ENCODE peak calls at places on chromosomes 2 and 18, in four cellular contexts. R is H9, O is GM23248, P is mesendoderm. H is an unnamed sample.

GRCh38 chr2:235195921-235196320 is 244.1 kb downstream of the SH3BP4 start:
- DNase-seq in R (no peak), P (no peak), O (no peak), H (no peak)

GRCh38 chr2:72915076-72915906 is 2.0 kb upstream of the EMX1 start:
- DNase-seq in P (peak), R (peak), O (no peak), H (no peak)

GRCh38 chr2:144553379-144553778 is 33.5 kb upstream of the ZEB2 start:
- DNase-seq in R (no peak), O (peak), P (peak), H (no peak)

GRCh38 chr2:88235987-88236386 is 65.8 kb downstream of the THNSL2 start:
- DNase-seq in O (no peak), R (no peak), P (no peak), H (no peak)

GRCh38 chr2:551621-552020 is 125.6 kb downstream of the TMEM18 start:
- DNase-seq in O (no peak), R (peak), P (peak), H (no peak)

GRCh38 chr2:62305421-62306176 is 109.7 kb downstream of the B3GNT2 start:
- DNase-seq in O (peak), R (no peak), P (peak), H (no peak)

GRCh38 chr2:28735511-28735910 is 16.1 kb upstream of the PPP1CB start:
- DNase-seq in O (no peak), R (no peak), P (no peak), H (no peak)

GRCh38 chr2:198054299-198054698 is 249.9 kb downstream of the PLCL1 start:
- DNase-seq in O (peak), R (peak), P (peak), H (peak)

GRCh38 chr2:201180010-201180409 is 2.9 kb upstream of the CASP10 start:
- DNase-seq in R (no peak), O (peak), P (no peak), H (no peak)

GRCh38 chr2:120993661-120994060 is 258.0 kb downstream of the GLI2 start:
- DNase-seq in R (peak), P (no peak), O (no peak), H (no peak)

GRCh38 chr2:200077838-200078237 is 122.5 kb downstream of the MAIP1 start:
- DNase-seq in R (no peak), O (no peak), P (no peak), H (no peak)

GRCh38 chr2:177998006-177998405 is 74.6 kb downstream of the PDE11A start:
- DNase-seq in O (peak), R (no peak), P (no peak), H (no peak)

GRCh38 chr2:119282139-119282965 is 58.7 kb downstream of the STEAP3 start:
- DNase-seq in O (no peak), P (no peak), R (no peak), H (no peak)

GRCh38 chr2:56580242-56580641 is 396.5 kb downstream of the CCDC85A start:
- DNase-seq in O (peak), P (no peak), R (no peak), H (no peak)

GRCh38 chr2:171433763-171434670 is at the start of the genes DCAF17 and METTL8:
- DNase-seq in R (peak), P (peak), O (peak), H (peak)

GRCh38 chr2:177852389-177852788 is 220.2 kb downstream of the PDE11A start:
- DNase-seq in R (no peak), P (peak), O (no peak), H (no peak)

GRCh38 chr2:164388511-164388910 is 232.8 kb downstream of the GRB14 start:
- DNase-seq in R (peak), O (peak), P (peak), H (no peak)

GRCh38 chr2:191501390-191502168 is 176.4 kb upstream of the NABP1 start:
- DNase-seq in O (peak), R (no peak), P (no peak), H (no peak)

GRCh38 chr2:64606495-64607363 is 47.0 kb downstream of the SERTAD2 start:
- DNase-seq in R (peak), O (peak), P (peak), H (peak)

GRCh38 chr2:9618410-9618809 is 12.4 kb downstream of the YWHAQ start:
- DNase-seq in R (no peak), O (no peak), P (no peak), H (peak)

GRCh38 chr2:109349555-109350430 is 220.8 kb downstream of the SH3RF3 start:
- DNase-seq in P (no peak), O (no peak), R (no peak), H (peak)

GRCh38 chr18:47689386-47689785 is 241.1 kb downstream of the SMAD2 start:
- DNase-seq in O (no peak), P (peak), R (peak), H (no peak)

GRCh38 chr18:63320690-63321265 is 1.2 kb upstream of the BCL2 start:
- DNase-seq in O (no peak), R (peak), P (peak), H (peak)

GRCh38 chr2:239112127-239112774 is 264.4 kb downstream of the TWIST2 start:
- DNase-seq in R (no peak), O (no peak), P (no peak), H (no peak)

GRCh38 chr2:239109041-239109915 is 261.4 kb downstream of the TWIST2 start:
- DNase-seq in R (no peak), P (no peak), O (no peak), H (no peak)

GRCh38 chr2:239111401-239112100 is 263.7 kb downstream of the TWIST2 start:
- DNase-seq in R (no peak), O (no peak), P (no peak), H (no peak)

GRCh38 chr2:239109916-239110545 is 262.1 kb downstream of the TWIST2 start:
- DNase-seq in P (no peak), R (no peak), O (no peak), H (no peak)

GRCh38 chr2:239110595-239111048 is 262.7 kb downstream of the TWIST2 start:
- DNase-seq in P (no peak), O (no peak), R (no peak), H (no peak)
- H3K9ac ChIP-seq in P (no peak), O (no peak), R (no peak), H (no peak)

DNA sequence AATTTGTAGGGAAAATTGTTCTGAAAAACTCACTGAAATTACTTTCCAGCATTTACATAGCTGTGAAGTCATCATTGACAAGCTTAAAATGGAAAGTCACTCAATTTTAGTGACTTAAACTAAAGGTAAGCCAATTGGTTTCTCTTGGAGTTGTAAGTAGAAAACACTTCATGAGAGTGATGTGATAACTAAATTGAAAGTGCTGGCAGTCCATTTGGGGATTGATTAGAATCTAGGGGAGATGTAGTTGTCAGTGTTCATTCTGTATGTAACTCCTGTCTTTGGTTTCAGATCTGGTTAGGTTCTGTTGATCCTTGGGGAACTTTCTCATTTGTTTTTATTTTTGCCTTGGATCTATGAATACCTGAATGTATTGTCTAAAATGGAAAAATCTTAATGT is 53.8 kb downstream of the COX7A2L start:
- DNase-seq in R (no peak), P (no peak), O (no peak), H (no peak)
- H3K4me2 ChIP-seq in R (no peak), P (no peak), O (no peak), H (no peak)

GRCh38 chr2:157170299-157170698 is 87.2 kb upstream of the GALNT5 start:
- DNase-seq in P (no peak), O (peak), R (no peak), H (no peak)

GRCh38 chr2:157174321-157174720 is 83.2 kb upstream of the GALNT5 start:
- DNase-seq in R (no peak), P (no peak), O (no peak), H (no peak)

GRCh38 chr2:157172239-157172638 is 85.3 kb upstream of the GALNT5 start:
- DNase-seq in R (no peak), O (peak), P (no peak), H (no peak)

GRCh38 chr2:157173740-157174184 is 83.7 kb upstream of the GALNT5 start:
- DNase-seq in R (no peak), P (no peak), O (peak), H (no peak)

GRCh38 chr2:157172866-157173578 is 84.5 kb upstream of the GALNT5 start:
- DNase-seq in O (peak), P (no peak), R (no peak), H (peak)
- H3K9ac ChIP-seq in O (peak), P (no peak), R (no peak), H (no peak)

GRCh38 chr2:181463573-181463972 is 6.4 kb downstream of the ITGA4 start:
- DNase-seq in P (no peak), O (no peak), R (no peak), H (no peak)
- H3K4me2 ChIP-seq in P (no peak), O (no peak), R (no peak), H (peak)

GRCh38 chr18:45567123-45567522 is 48.2 kb upstream of the SLC14A2 start:
- DNase-seq in R (peak), O (peak), P (peak), H (no peak)

GRCh38 chr18:45568017-45568416 is 47.3 kb upstream of the SLC14A2 start:
- DNase-seq in O (no peak), R (no peak), P (no peak), H (no peak)

GRCh38 chr18:45562567-45563479 is 52.5 kb upstream of the SLC14A2 start:
- DNase-seq in R (no peak), P (no peak), O (no peak), H (no peak)

GRCh38 chr18:45565280-45565970 is 49.9 kb upstream of the SLC14A2 start:
- DNase-seq in O (peak), P (no peak), R (no peak), H (no peak)

DNA sequence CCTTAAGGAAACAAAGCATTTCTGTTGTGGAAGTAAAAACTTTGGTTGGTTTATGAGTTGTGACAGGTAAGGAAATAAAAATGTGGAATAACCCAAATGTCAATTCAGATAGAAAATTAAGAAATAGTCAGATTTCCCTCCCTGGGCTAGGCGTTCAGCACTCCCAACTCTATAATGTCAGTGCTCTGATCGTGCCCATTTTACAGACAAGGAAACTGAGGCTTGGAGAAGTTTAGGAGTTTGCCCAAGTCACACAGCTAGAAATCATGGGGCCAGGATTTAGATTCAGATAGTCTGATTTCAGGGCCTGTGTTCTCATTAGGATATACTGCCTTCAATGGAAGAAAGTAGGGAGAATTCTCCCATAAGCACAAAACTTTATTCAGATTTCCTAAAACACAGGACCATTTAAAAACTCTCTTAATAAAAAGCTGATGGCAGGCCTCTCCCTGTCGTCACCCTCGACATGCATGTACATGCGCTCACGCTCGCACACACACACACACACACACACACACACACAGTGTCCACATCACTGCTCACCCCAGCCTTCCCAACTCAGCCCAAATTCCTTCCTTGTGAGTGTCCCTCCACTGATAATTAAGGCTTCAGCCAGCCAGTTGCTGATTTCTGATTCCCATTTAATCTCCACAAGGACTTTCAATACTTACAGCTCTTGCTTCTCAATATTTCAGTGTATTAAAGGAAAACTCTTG is 49.1 kb upstream of the SLC14A2 start:
- DNase-seq in P (peak), O (peak), R (no peak), H (no peak)
- H3K9ac ChIP-seq in P (no peak), O (peak), R (no peak), H (no peak)

DNA sequence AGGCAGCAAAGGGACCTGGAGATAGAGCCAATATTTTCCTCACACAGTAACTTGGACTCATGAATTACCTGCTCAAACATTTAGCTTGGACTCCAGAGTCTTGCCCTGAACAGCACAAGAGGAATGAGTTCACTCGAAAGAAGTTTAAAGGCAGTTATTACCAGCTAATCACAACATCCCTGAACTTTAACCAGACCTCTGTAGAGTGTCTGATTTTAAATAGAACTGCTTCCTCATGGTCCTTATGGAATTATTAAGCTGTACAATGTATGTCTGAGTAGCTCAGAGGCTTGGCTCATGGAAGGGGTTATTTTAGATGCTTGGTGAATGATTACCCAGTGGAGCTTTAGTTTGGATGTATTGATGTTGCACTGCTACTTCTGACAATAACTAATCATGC is 183.0 kb downstream of the FMNL2 start:
- DNase-seq in O (no peak), P (no peak), R (no peak), H (no peak)
- H3K4me2 ChIP-seq in O (no peak), P (no peak), R (no peak), H (no peak)

DNA sequence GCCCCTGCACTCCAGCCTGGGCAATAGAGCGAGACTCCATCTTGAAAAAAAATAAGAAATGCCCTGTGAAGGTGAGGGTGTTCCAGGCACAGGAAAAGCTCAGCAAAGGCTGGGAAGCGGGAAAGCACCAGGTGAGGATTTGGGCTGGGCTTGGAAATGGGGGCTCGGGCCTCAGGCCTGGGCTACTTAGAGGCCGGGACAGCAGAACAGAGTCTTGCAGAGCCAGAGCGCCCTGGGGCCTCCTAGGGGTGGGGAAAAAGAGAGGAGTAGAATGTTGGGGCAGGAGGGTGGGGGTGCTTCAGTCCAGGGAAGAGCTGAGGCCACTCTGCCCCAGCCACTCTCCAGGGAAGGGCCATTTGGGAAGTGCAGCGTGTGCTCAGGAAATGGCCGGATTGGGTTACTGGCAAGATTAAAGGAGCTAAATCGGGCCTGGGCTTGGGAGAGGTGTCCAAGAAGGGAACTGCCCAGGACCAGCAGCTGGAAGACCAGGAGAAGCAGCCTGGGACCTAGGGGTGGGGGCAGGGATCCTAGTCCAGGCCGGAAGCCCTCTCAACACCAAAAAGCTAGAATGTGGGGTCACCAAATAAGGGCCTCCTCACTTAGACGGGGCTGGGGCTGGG is 13.8 kb upstream of the DES start:
- DNase-seq in P (no peak), R (no peak), O (no peak), H (no peak)
- H3K9ac ChIP-seq in P (no peak), R (no peak), O (no peak), H (no peak)

GRCh38 chr2:49241506-49241905 is 87.2 kb upstream of the FSHR start:
- DNase-seq in P (no peak), O (peak), R (no peak), H (no peak)

GRCh38 chr2:49240608-49241007 is 86.3 kb upstream of the FSHR start:
- DNase-seq in P (peak), O (no peak), R (no peak), H (no peak)

GRCh38 chr2:49236316-49236715 is 82.0 kb upstream of the FSHR start:
- DNase-seq in O (no peak), R (no peak), P (peak), H (no peak)

DNA sequence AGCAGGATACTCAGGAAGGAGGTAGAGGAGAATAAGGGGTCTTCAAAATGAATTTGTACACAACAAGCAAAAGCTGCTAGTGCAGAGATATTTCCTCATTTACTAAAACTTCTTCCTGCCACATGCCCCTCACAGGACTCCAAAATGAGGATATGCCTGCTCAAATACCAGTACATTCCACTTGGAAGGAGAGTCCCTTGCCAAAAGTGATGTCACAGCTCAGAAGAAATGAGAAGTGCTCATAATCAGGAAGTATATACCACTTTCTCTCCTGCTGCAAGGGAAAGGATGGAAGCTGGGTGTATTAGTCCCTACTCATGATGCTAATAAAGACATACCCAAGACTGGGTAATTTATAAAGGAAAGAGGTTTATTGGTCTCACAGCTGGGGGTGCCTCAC is 87.7 kb upstream of the FSHR start:
- DNase-seq in O (peak), R (no peak), P (no peak), H (no peak)
- H3K4me2 ChIP-seq in O (no peak), R (no peak), P (no peak), H (no peak)

GRCh38 chr2:58594175-58594574 is 353.1 kb upstream of the FANCL start:
- DNase-seq in P (peak), O (peak), R (peak), H (peak)
- H3K9ac ChIP-seq in P (no peak), O (no peak), R (no peak), H (no peak)

H was measured in DND-41.